ENCODE peak calls at places on chromosomes 7 and 10, in ten cellular contexts. I is Right ventricle myocardium inferior; B is activated T-cell treated with anti-CD3 and anti-CD28 coated beads, Interleukin-2, amount 50 U/mL, for 24 hours; Y is ecto neural progenitor cell; X is A673; G is stimulated activated CD4-positive, alpha-beta T cell treated with anti-CD3 and anti-CD28 coated beads, Interleukin-1b, Interleukin-23, amount 100 ng/mL, for 24 hours; C is EH; F is breast epithelium; H is astrocyte of the spinal cord; J is activated CD4-positive, alpha-beta memory T cell treated with anti-CD3 and anti-CD28 coated beads for 36 hours. T is an unnamed sample.

GRCh38 chr10:103812431-103812830 is 42.9 kb downstream of the SH3PXD2A start:
- DNase-seq in I (no peak), B (no peak), Y (no peak), X (no peak), G (no peak), C (no peak), F (no peak), H (no peak), J (no peak), T (no peak)

GRCh38 chr10:7874864-7875263 is 56.6 kb downstream of the TAF3 start:
- DNase-seq in I (no peak), B (no peak), Y (no peak), X (no peak), G (no peak), C (no peak), F (no peak), H (no peak), J (no peak), T (no peak)

GRCh38 chr10:86899670-86900276 is 57.6 kb downstream of the MMRN2 start:
- DNase-seq in I (no peak), B (no peak), Y (peak; percentile 52), X (peak; percentile 83), G (peak; percentile 13), C (peak; percentile 70), F (peak; percentile 56), H (peak; percentile 77), J (peak; percentile 44), T (peak; percentile 43)

GRCh38 chr10:71531485-71532446 is 135.0 kb downstream of the CDH23 start:
- DNase-seq in I (peak; percentile 20), B (peak; percentile 61), Y (no peak), X (no peak), G (peak; percentile 32), C (peak; percentile 8), F (no peak), H (no peak), J (peak; percentile 69), T (peak; percentile 19)

GRCh38 chr7:87330942-87331341 is 14.5 kb upstream of the CROT start:
- DNase-seq in I (no peak), B (no peak), Y (no peak), X (no peak), G (no peak), C (no peak), F (no peak), H (no peak), J (no peak), T (no peak)

GRCh38 chr10:132588301-132589013 is 50.9 kb downstream of the INPP5A start:
- DNase-seq in I (peak; percentile 84), B (no peak), Y (no peak), X (no peak), G (no peak), C (peak; percentile 76), F (no peak), H (no peak), J (peak; percentile 76), T (no peak)

GRCh38 chr10:129631870-129632623 is 165.0 kb downstream of the MGMT start:
- DNase-seq in I (no peak), B (no peak), Y (no peak), X (no peak), G (no peak), C (no peak), F (no peak), H (no peak), J (no peak), T (no peak)

GRCh38 chr10:35912615-35913170 is 270.6 kb upstream of the FZD8 start:
- DNase-seq in I (no peak), B (no peak), Y (no peak), X (no peak), G (no peak), C (peak; percentile 64), F (no peak), H (peak; percentile 35), J (no peak), T (no peak)

GRCh38 chr10:70850097-70850496 is 34.3 kb downstream of the SGPL1 start:
- DNase-seq in I (no peak), B (no peak), Y (no peak), X (no peak), G (no peak), C (peak; percentile 69), F (no peak), H (peak; percentile 61), J (no peak), T (no peak)

GRCh38 chr7:83861-84632 is 108.3 kb upstream of the FAM20C start:
- DNase-seq in I (no peak), B (peak; percentile 13), Y (no peak), X (no peak), G (no peak), C (no peak), F (no peak), H (no peak), J (no peak), T (no peak)

GRCh38 chr7:99623091-99623693 is 6.4 kb downstream of the ZSCAN25 start:
- DNase-seq in I (no peak), B (no peak), Y (peak; percentile 9), X (no peak), G (peak; percentile 20), C (peak; percentile 79), F (no peak), H (no peak), J (peak; percentile 49), T (no peak)

GRCh38 chr10:26799342-26799741 is 61.4 kb downstream of the ABI1 start:
- DNase-seq in I (no peak), B (no peak), Y (no peak), X (peak; percentile 51), G (no peak), C (no peak), F (no peak), H (no peak), J (no peak), T (no peak)

GRCh38 chr10:115801457-115801856 is 471.5 kb downstream of the GFRA1 start:
- DNase-seq in I (no peak), B (no peak), Y (no peak), X (no peak), G (no peak), C (no peak), F (no peak), H (no peak), J (no peak), T (no peak)

GRCh38 chr10:12501324-12501723 is 152.0 kb downstream of the CAMK1D start:
- DNase-seq in I (no peak), B (no peak), Y (no peak), X (no peak), G (no peak), C (no peak), F (no peak), H (no peak), J (no peak), T (no peak)

GRCh38 chr10:129761166-129761565 is 202.9 kb downstream of the EBF3 start:
- DNase-seq in I (no peak), B (no peak), Y (peak; percentile 34), X (no peak), G (no peak), C (no peak), F (peak; percentile 22), H (no peak), J (no peak), T (no peak)

GRCh38 chr10:54800677-54801480 is at the start of gene PCDH15:
- DNase-seq in I (no peak), B (no peak), Y (peak; percentile 61), X (no peak), G (no peak), C (no peak), F (no peak), H (peak; percentile 35), J (no peak), T (peak; percentile 49)

GRCh38 chr10:6296456-6297214 is 93.9 kb downstream of the PFKFB3 start:
- DNase-seq in I (no peak), B (no peak), Y (no peak), X (peak; percentile 45), G (no peak), C (no peak), F (no peak), H (no peak), J (peak; percentile 29), T (no peak)

GRCh38 chr10:33569693-33570092 is 235.2 kb upstream of the NRP1 start:
- DNase-seq in I (no peak), B (no peak), Y (no peak), X (no peak), G (no peak), C (no peak), F (no peak), H (no peak), J (no peak), T (no peak)

GRCh38 chr7:27994639-27995038 is 186.0 kb downstream of the JAZF1 start:
- DNase-seq in I (no peak), B (no peak), Y (no peak), X (peak; percentile 90), G (no peak), C (peak; percentile 78), F (no peak), H (peak; percentile 47), J (no peak), T (peak; percentile 87)

GRCh38 chr10:69696073-69696731 is 66.2 kb downstream of the FAM241B start:
- DNase-seq in I (no peak), B (no peak), Y (no peak), X (peak; percentile 75), G (no peak), C (peak; percentile 96), F (no peak), H (peak; percentile 85), J (peak; percentile 35), T (peak; percentile 84)

GRCh38 chr7:79786187-79786586 is 332.7 kb upstream of the MAGI2 start:
- DNase-seq in I (no peak), B (no peak), Y (no peak), X (no peak), G (no peak), C (peak; percentile 23), F (no peak), H (no peak), J (no peak), T (no peak)

GRCh38 chr10:78212786-78213175 is 179.1 kb downstream of the RPS24 start:
- DNase-seq in I (no peak), B (no peak), Y (no peak), X (no peak), G (no peak), C (no peak), F (no peak), H (no peak), J (no peak), T (no peak)

GRCh38 chr10:68224810-68225209 is 7.1 kb downstream of the ATOH7 start:
- DNase-seq in I (no peak), B (no peak), Y (no peak), X (no peak), G (no peak), C (peak; percentile 56), F (no peak), H (no peak), J (no peak), T (no peak)

GRCh38 chr7:79681454-79681853 is 228.0 kb upstream of the MAGI2 start:
- DNase-seq in I (no peak), B (no peak), Y (no peak), X (no peak), G (no peak), C (no peak), F (no peak), H (no peak), J (no peak), T (no peak)

GRCh38 chr7:94055963-94056362 is 51.8 kb upstream of the BET1 start:
- DNase-seq in I (no peak), B (no peak), Y (no peak), X (no peak), G (no peak), C (peak; percentile 15), F (no peak), H (peak; percentile 44), J (no peak), T (no peak)

GRCh38 chr7:102988631-102989030 is 75.8 kb downstream of the LRRC17 start:
- DNase-seq in I (no peak), B (no peak), Y (no peak), X (no peak), G (no peak), C (no peak), F (no peak), H (no peak), J (no peak), T (no peak)

GRCh38 chr7:25663877-25664276 is 435.6 kb upstream of the NPVF start:
- DNase-seq in I (no peak), B (no peak), Y (no peak), X (peak; percentile 41), G (no peak), C (no peak), F (no peak), H (no peak), J (no peak), T (no peak)

GRCh38 chr7:13312327-13312726 is 624.9 kb downstream of the ARL4A start:
- DNase-seq in I (no peak), B (no peak), Y (no peak), X (peak; percentile 23), G (no peak), C (no peak), F (no peak), H (no peak), J (no peak), T (no peak)

T was measured in H4.